ENCODE peak calls at places on chromosome 18, in ten cellular contexts. One of them, this sample, is unnamed.

GRCh38 chr18:28816155-28816554 is 639.2 kb upstream of the CDH2 start:
- DNase-seq in substantia nigra: no peak
- DNase-seq in germinal center: no peak
- DNase-seq in DMS53: no peak
- DNase-seq in sciatic nerve: no peak
- DNase-seq in HTR-8/SVneo: no peak
- DNase-seq in NB4: no peak
- DNase-seq in chondrocyte: no peak
- DNase-seq in GM10248: no peak
- DNase-seq in LHCN-M2: no peak
- DNase-seq in this sample: no peak

GRCh38 chr18:10524507-10525425 is 1.1 kb upstream of the NAPG start:
- DNase-seq in substantia nigra: no peak
- DNase-seq in germinal center: peak
- DNase-seq in DMS53: no peak
- DNase-seq in sciatic nerve: no peak
- DNase-seq in HTR-8/SVneo: no peak
- DNase-seq in NB4: peak
- DNase-seq in chondrocyte: no peak
- DNase-seq in GM10248: no peak
- DNase-seq in LHCN-M2: peak
- DNase-seq in this sample: peak

GRCh38 chr18:23274638-23275482 is 139.6 kb downstream of the CABLES1 start:
- DNase-seq in substantia nigra: peak
- DNase-seq in germinal center: no peak
- DNase-seq in DMS53: no peak
- DNase-seq in sciatic nerve: no peak
- DNase-seq in HTR-8/SVneo: no peak
- DNase-seq in NB4: no peak
- DNase-seq in chondrocyte: no peak
- DNase-seq in GM10248: no peak
- DNase-seq in LHCN-M2: no peak
- DNase-seq in this sample: no peak

GRCh38 chr18:2898131-2898640 is 51.4 kb downstream of the EMILIN2 start:
- DNase-seq in substantia nigra: no peak
- DNase-seq in germinal center: no peak
- DNase-seq in DMS53: peak
- DNase-seq in sciatic nerve: no peak
- DNase-seq in HTR-8/SVneo: no peak
- DNase-seq in NB4: peak
- DNase-seq in chondrocyte: peak
- DNase-seq in GM10248: peak
- DNase-seq in LHCN-M2: peak
- DNase-seq in this sample: peak

GRCh38 chr18:35460719-35461118 is 37.0 kb downstream of the INO80C start:
- DNase-seq in substantia nigra: no peak
- DNase-seq in germinal center: no peak
- DNase-seq in DMS53: peak
- DNase-seq in sciatic nerve: no peak
- DNase-seq in HTR-8/SVneo: no peak
- DNase-seq in NB4: no peak
- DNase-seq in chondrocyte: no peak
- DNase-seq in GM10248: no peak
- DNase-seq in LHCN-M2: peak
- DNase-seq in this sample: peak

GRCh38 chr18:55968550-55968949 is 380.6 kb upstream of the TCF4 start:
- DNase-seq in substantia nigra: no peak
- DNase-seq in germinal center: no peak
- DNase-seq in DMS53: no peak
- DNase-seq in sciatic nerve: no peak
- DNase-seq in HTR-8/SVneo: no peak
- DNase-seq in NB4: no peak
- DNase-seq in chondrocyte: no peak
- DNase-seq in GM10248: no peak
- DNase-seq in LHCN-M2: no peak
- DNase-seq in this sample: peak

GRCh38 chr18:12460874-12461273 is 53.1 kb downstream of the PRELID3A start:
- DNase-seq in substantia nigra: no peak
- DNase-seq in germinal center: no peak
- DNase-seq in DMS53: no peak
- DNase-seq in sciatic nerve: no peak
- DNase-seq in HTR-8/SVneo: no peak
- DNase-seq in NB4: peak
- DNase-seq in chondrocyte: no peak
- DNase-seq in GM10248: no peak
- DNase-seq in LHCN-M2: no peak
- DNase-seq in this sample: no peak

GRCh38 chr18:53887447-53887846 is 337.0 kb downstream of the MBD2 start:
- DNase-seq in substantia nigra: no peak
- DNase-seq in germinal center: no peak
- DNase-seq in DMS53: no peak
- DNase-seq in sciatic nerve: no peak
- DNase-seq in HTR-8/SVneo: no peak
- DNase-seq in NB4: no peak
- DNase-seq in chondrocyte: no peak
- DNase-seq in GM10248: no peak
- DNase-seq in LHCN-M2: no peak
- DNase-seq in this sample: no peak

GRCh38 chr18:45566025-45566740 is 49.1 kb upstream of the SLC14A2 start:
- DNase-seq in substantia nigra: no peak
- DNase-seq in germinal center: no peak
- DNase-seq in DMS53: no peak
- DNase-seq in sciatic nerve: no peak
- DNase-seq in HTR-8/SVneo: no peak
- DNase-seq in NB4: no peak
- DNase-seq in chondrocyte: no peak
- DNase-seq in GM10248: no peak
- DNase-seq in LHCN-M2: peak
- DNase-seq in this sample: no peak